ENCODE peak calls at places on chromosomes 13 and 19, in five cellular contexts. Z, E, R, V and Y are unnamed samples.

GRCh38 chr13:19834704-19835103 is 28.7 kb downstream of the ZMYM5 start:
- DNase-seq in Z (no peak), E (no peak), R (no peak), V (no peak), Y (no peak)

GRCh38 chr13:42478531-42479156 is 95.3 kb upstream of the TNFSF11 start:
- DNase-seq in Z (no peak), E (no peak), R (no peak), V (no peak), Y (peak; percentile 6)

GRCh38 chr19:24071078-24071477 is 15.9 kb upstream of the ZNF254 start:
- DNase-seq in Z (no peak), E (no peak), R (no peak), V (no peak), Y (no peak)

GRCh38 chr19:31505596-31505910 is 156.3 kb upstream of the TSHZ3 start:
- DNase-seq in Z (no peak), E (no peak), R (no peak), V (no peak), Y (no peak)

GRCh38 chr19:2235026-2235395 is 1.1 kb downstream of the PLEKHJ1 start:
- DNase-seq in Z (no peak), E (no peak), R (no peak), V (no peak), Y (peak; percentile 24)

GRCh38 chr13:110231348-110232047 is 75.5 kb downstream of the COL4A1 start:
- DNase-seq in Z (no peak), E (no peak), R (no peak), V (no peak), Y (no peak)

GRCh38 chr19:7597689-7598088 is 2.0 kb downstream of the CAMSAP3 start:
- DNase-seq in Z (no peak), E (no peak), R (no peak), V (no peak), Y (no peak)

GRCh38 chr13:94192576-94192975 is 286.9 kb downstream of the DCT start:
- DNase-seq in Z (no peak), E (no peak), R (peak; percentile 50), V (no peak), Y (no peak)